ENCODE peak calls at places on chromosomes 1 and 21, in six cellular contexts. One of them, this sample, is unnamed.

GRCh38 chr1:32335619-32335950 is 448 bp downstream of the MARCKSL1 start:
- DNase-seq in SK-N-SH: peak; percentile 76
- DNase-seq in HCT116: no peak
- DNase-seq in K562: peak; percentile 56
- DNase-seq in HepG2: no peak
- DNase-seq in H1: no peak
- DNase-seq in this sample: no peak

GRCh38 chr1:163877016-163877415 is 555.3 kb downstream of the NUF2 start:
- DNase-seq in SK-N-SH: no peak
- DNase-seq in HCT116: no peak
- DNase-seq in K562: no peak
- DNase-seq in HepG2: no peak
- DNase-seq in H1: no peak
- DNase-seq in this sample: no peak

GRCh38 chr21:35163381-35163780 is 114.3 kb upstream of the RUNX1 start:
- DNase-seq in SK-N-SH: no peak
- DNase-seq in HCT116: no peak
- DNase-seq in K562: no peak
- DNase-seq in HepG2: no peak
- DNase-seq in H1: no peak
- DNase-seq in this sample: no peak

GRCh38 chr1:245099401-245099800 is 55.4 kb upstream of the KIF26B start:
- DNase-seq in SK-N-SH: no peak
- DNase-seq in HCT116: no peak
- DNase-seq in K562: no peak
- DNase-seq in HepG2: no peak
- DNase-seq in H1: no peak
- DNase-seq in this sample: no peak

GRCh38 chr1:184021666-184022198 is 15.8 kb downstream of the COLGALT2 start:
- DNase-seq in SK-N-SH: no peak
- DNase-seq in HCT116: no peak
- DNase-seq in K562: no peak
- DNase-seq in HepG2: no peak
- DNase-seq in H1: no peak
- DNase-seq in this sample: no peak

GRCh38 chr1:8427493-8427892 is 109.6 kb downstream of the SLC45A1 start:
- DNase-seq in SK-N-SH: no peak
- DNase-seq in HCT116: no peak
- DNase-seq in K562: no peak
- DNase-seq in HepG2: no peak
- DNase-seq in H1: no peak
- DNase-seq in this sample: no peak

GRCh38 chr1:26121854-26122773 is 10.5 kb downstream of the PDIK1L start:
- DNase-seq in SK-N-SH: peak; percentile 46
- DNase-seq in HCT116: no peak
- DNase-seq in K562: no peak
- DNase-seq in HepG2: no peak
- DNase-seq in H1: no peak
- DNase-seq in this sample: no peak

GRCh38 chr1:154429841-154430611 is 24.9 kb downstream of the IL6R start:
- DNase-seq in SK-N-SH: no peak
- DNase-seq in HCT116: no peak
- DNase-seq in K562: no peak
- DNase-seq in HepG2: no peak
- DNase-seq in H1: no peak
- DNase-seq in this sample: no peak

GRCh38 chr1:197302775-197303174 is 34.7 kb downstream of the CRB1 start:
- DNase-seq in SK-N-SH: no peak
- DNase-seq in HCT116: no peak
- DNase-seq in K562: no peak
- DNase-seq in HepG2: no peak
- DNase-seq in H1: no peak
- DNase-seq in this sample: no peak

GRCh38 chr1:27589841-27590426 is 14.0 kb downstream of the AHDC1 start:
- DNase-seq in SK-N-SH: peak; percentile 87
- DNase-seq in HCT116: no peak
- DNase-seq in K562: no peak
- DNase-seq in HepG2: no peak
- DNase-seq in H1: no peak
- DNase-seq in this sample: no peak

GRCh38 chr1:12075195-12076114 is 12.4 kb downstream of the TNFRSF8 start:
- DNase-seq in SK-N-SH: no peak
- DNase-seq in HCT116: no peak
- DNase-seq in K562: peak; percentile 60
- DNase-seq in HepG2: no peak
- DNase-seq in H1: no peak
- DNase-seq in this sample: no peak

GRCh38 chr1:35646043-35646442 is 4.7 kb upstream of the PSMB2 start:
- DNase-seq in SK-N-SH: no peak
- DNase-seq in HCT116: no peak
- DNase-seq in K562: peak; percentile 38
- DNase-seq in HepG2: no peak
- DNase-seq in H1: no peak
- DNase-seq in this sample: no peak

GRCh38 chr1:21801100-21801499 is 11.0 kb upstream of the LDLRAD2 start:
- DNase-seq in SK-N-SH: no peak
- DNase-seq in HCT116: no peak
- DNase-seq in K562: peak; percentile 20
- DNase-seq in HepG2: no peak
- DNase-seq in H1: no peak
- DNase-seq in this sample: peak; percentile 48

GRCh38 chr21:34996304-34997081 is 52.6 kb downstream of the RUNX1 start:
- DNase-seq in SK-N-SH: no peak
- DNase-seq in HCT116: no peak
- DNase-seq in K562: peak; percentile 76
- DNase-seq in HepG2: no peak
- DNase-seq in H1: no peak
- DNase-seq in this sample: no peak

GRCh38 chr21:32364801-32365200 is 28.0 kb downstream of the URB1 start:
- DNase-seq in SK-N-SH: no peak
- DNase-seq in HCT116: no peak
- DNase-seq in K562: no peak
- DNase-seq in HepG2: peak; percentile 3
- DNase-seq in H1: no peak
- DNase-seq in this sample: no peak

GRCh38 chr1:81731989-81732388 is 68.7 kb upstream of the ADGRL2 start:
- DNase-seq in SK-N-SH: no peak
- DNase-seq in HCT116: no peak
- DNase-seq in K562: no peak
- DNase-seq in HepG2: no peak
- DNase-seq in H1: no peak
- DNase-seq in this sample: no peak

GRCh38 chr21:41195311-41195710 is 27.4 kb downstream of the BACE2 start:
- DNase-seq in SK-N-SH: no peak
- DNase-seq in HCT116: no peak
- DNase-seq in K562: no peak
- DNase-seq in HepG2: no peak
- DNase-seq in H1: no peak
- DNase-seq in this sample: no peak

GRCh38 chr1:201748331-201748730 is 80.6 kb upstream of the IPO9 start:
- DNase-seq in SK-N-SH: no peak
- DNase-seq in HCT116: no peak
- DNase-seq in K562: no peak
- DNase-seq in HepG2: no peak
- DNase-seq in H1: no peak
- DNase-seq in this sample: no peak

GRCh38 chr1:1419812-1420653 is 1.0 kb downstream of the ANKRD65 start:
- DNase-seq in SK-N-SH: peak; percentile 84
- DNase-seq in HCT116: no peak
- DNase-seq in K562: no peak
- DNase-seq in HepG2: no peak
- DNase-seq in H1: no peak
- DNase-seq in this sample: no peak

DNA sequence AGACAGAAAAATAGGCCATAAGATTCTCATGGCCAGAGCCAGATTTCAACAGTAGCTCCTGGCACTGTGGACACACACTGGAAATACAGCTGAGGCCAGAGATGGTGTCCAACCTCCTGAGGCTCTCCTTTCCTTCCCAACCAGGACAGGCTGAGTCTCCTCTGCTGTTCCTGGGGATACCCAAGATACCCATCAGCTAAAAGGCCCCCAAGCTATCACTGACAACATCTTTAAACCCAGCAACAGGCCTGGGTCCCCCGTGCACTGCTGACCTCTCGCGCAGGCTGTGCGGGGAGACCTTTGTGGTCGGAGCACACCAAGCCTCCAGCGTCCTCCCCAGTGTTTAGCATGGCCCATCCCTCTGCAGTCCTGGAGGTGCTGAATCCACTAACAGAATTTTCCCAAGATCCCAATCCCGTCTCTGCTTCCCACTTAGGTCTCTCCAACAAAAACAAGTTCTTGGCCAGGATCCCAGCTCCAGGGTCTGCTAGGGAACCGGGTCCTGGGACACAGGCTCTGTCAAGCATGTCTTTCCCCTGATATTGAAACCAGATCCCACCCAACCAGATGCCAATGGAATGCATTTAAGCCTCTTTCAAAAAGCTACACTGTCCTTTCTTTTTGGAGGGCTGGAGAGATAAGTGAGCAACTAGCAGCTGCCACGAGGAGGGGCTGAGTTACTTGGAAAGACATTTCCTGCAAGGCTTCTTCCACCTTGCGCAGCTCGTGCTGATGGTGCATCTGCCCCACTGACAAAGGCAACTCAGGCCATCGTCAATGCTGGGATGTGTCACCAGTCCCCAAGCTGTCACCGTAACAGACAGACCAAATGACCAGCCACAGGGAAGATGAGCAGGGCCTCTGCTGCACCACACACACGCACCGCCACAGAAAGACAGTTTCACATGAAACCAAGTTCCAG is 73.2 kb downstream of the BCAR3 start:
- DNase-seq in SK-N-SH: peak; percentile 79
- DNase-seq in HCT116: no peak
- DNase-seq in K562: no peak
- DNase-seq in HepG2: no peak
- DNase-seq in H1: no peak
- DNase-seq in this sample: no peak
- TF ChIP-seq SIN3A in SK-N-SH: no peak
- TF ChIP-seq SIN3A in HCT116: no peak
- TF ChIP-seq SIN3A in K562: no peak
- TF ChIP-seq SIN3A in HepG2: no peak
- TF ChIP-seq SIN3A in H1: no peak
- TF ChIP-seq SIN3A in this sample: no peak

GRCh38 chr1:114719424-114719787 is 2.8 kb upstream of the NRAS start:
- DNase-seq in SK-N-SH: no peak
- DNase-seq in HCT116: no peak
- DNase-seq in K562: no peak
- DNase-seq in HepG2: no peak
- DNase-seq in H1: no peak
- DNase-seq in this sample: no peak

GRCh38 chr1:114716304-114717158 is at the start of gene NRAS:
- DNase-seq in SK-N-SH: peak; percentile 92
- DNase-seq in HCT116: peak; percentile 79
- DNase-seq in K562: peak; percentile 96
- DNase-seq in HepG2: peak; percentile 81
- DNase-seq in H1: peak; percentile 98
- DNase-seq in this sample: peak; percentile 39

GRCh38 chr1:114720492-114720891 is 3.9 kb upstream of the NRAS start:
- DNase-seq in SK-N-SH: no peak
- DNase-seq in HCT116: no peak
- DNase-seq in K562: no peak
- DNase-seq in HepG2: peak; percentile 60
- DNase-seq in H1: no peak
- DNase-seq in this sample: no peak

GRCh38 chr1:114715952-114716303 is 643 bp downstream of the NRAS start:
- DNase-seq in SK-N-SH: peak; percentile 22
- DNase-seq in HCT116: no peak
- DNase-seq in K562: peak; percentile 25
- DNase-seq in HepG2: no peak
- DNase-seq in H1: no peak
- DNase-seq in this sample: no peak

GRCh38 chr1:114718661-114719423 is 2.3 kb upstream of the NRAS start:
- DNase-seq in SK-N-SH: no peak
- DNase-seq in HCT116: no peak
- DNase-seq in K562: no peak
- DNase-seq in HepG2: no peak
- DNase-seq in H1: no peak
- DNase-seq in this sample: no peak
- TF ChIP-seq SIN3A in SK-N-SH: no peak
- TF ChIP-seq SIN3A in HCT116: no peak
- TF ChIP-seq SIN3A in K562: no peak
- TF ChIP-seq SIN3A in HepG2: no peak
- TF ChIP-seq SIN3A in H1: no peak
- TF ChIP-seq SIN3A in this sample: no peak

DNA sequence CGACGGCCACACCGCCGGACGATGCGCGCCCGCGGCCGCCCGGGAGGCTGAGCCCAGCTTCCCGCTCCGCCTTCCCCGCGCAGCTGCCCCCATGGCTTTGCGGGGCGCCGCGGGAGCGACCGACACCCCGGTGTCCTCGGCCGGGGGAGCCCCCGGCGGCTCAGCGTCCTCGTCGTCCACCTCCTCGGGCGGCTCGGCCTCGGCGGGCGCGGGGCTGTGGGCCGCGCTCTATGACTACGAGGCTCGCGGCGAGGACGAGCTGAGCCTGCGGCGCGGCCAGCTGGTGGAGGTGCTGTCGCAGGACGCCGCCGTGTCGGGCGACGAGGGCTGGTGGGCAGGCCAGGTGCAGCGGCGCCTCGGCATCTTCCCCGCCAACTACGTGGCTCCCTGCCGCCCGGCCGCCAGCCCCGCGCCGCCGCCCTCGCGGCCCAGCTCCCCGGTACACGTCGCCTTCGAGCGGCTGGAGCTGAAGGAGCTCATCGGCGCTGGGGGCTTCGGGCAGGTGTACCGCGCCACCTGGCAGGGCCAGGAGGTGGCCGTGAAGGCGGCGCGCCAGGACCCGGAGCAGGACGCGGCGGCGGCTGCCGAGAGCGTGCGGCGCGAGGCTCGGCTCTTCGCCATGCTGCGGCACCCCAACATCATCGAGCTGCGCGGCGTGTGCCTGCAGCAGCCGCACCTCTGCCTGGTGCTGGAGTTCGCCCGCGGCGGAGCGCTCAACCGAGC is 575 bp downstream of the MAP3K21 start:
- DNase-seq in SK-N-SH: peak; percentile 71
- DNase-seq in HCT116: no peak
- DNase-seq in K562: peak; percentile 11
- DNase-seq in HepG2: no peak
- DNase-seq in H1: peak; percentile 76
- DNase-seq in this sample: no peak
- TF ChIP-seq SIN3A in SK-N-SH: no peak
- TF ChIP-seq SIN3A in HCT116: no peak
- TF ChIP-seq SIN3A in K562: no peak
- TF ChIP-seq SIN3A in HepG2: no peak
- TF ChIP-seq SIN3A in H1: no peak
- TF ChIP-seq SIN3A in this sample: no peak

DNA sequence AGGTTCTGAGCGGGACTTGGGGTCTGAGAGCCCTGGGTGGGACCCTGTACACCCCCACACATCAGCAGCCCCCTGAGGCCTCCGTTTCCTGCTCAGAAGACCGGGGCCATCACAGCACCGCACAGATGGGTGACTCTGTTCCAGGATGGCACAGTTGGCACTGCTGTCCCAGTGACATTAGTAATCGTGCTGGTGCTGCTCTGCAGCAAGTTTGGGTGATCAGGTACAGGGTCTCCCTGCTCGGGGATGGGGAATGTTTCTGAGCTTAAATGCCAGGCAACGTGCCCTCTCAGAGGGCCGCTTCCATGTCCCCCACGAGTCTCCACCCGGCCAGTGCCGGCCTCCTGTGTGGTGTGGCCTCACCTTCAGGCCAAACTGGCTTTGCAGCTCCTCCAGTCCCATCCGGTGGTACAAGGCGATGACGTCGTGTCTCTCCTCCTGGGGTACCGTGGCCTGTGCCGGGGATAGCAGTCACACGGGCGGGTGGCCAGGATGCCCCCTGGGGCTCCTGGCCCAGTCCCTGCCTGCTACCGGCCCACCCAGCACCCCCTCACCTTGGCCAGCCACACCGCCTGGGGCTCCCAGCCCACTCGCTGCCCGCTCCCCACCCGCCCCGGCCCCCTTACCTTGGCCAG is 17.1 kb downstream of the PRXL2B start:
- DNase-seq in SK-N-SH: peak; percentile 21
- DNase-seq in HCT116: no peak
- DNase-seq in K562: no peak
- DNase-seq in HepG2: no peak
- DNase-seq in H1: no peak
- DNase-seq in this sample: no peak
- TF ChIP-seq SIN3A in SK-N-SH: no peak
- TF ChIP-seq SIN3A in HCT116: no peak
- TF ChIP-seq SIN3A in K562: no peak
- TF ChIP-seq SIN3A in HepG2: no peak
- TF ChIP-seq SIN3A in H1: no peak
- TF ChIP-seq SIN3A in this sample: no peak